ENCODE peak calls at places on chromosome 10, in ten cellular contexts. F is CD8-positive, alpha-beta T cell; G is esophagus squamous epithelium; B is fibroblast of lung; U is mammary epithelial cell; K is ovary; T is osteoblast; Z is thoracic aorta; I is stomach; N is GM23248. L is an unnamed sample. For H3K4me1, the result is how much of the 10 kb centered on the place peaks cover.

GRCh38 chr10:78844956-78845355 is 223.8 kb upstream of the ZMIZ1 start:
- DNase-seq in F (no peak), G (no peak), B (no peak), U (no peak), K (no peak), T (no peak), Z (no peak), I (no peak), N (peak), L (no peak)

GRCh38 chr10:69732147-69732825 is 69.4 kb upstream of the COL13A1 start:
- DNase-seq in F (no peak), G (no peak), B (no peak), U (no peak), K (no peak), T (peak), Z (no peak), I (no peak), N (no peak), L (no peak)

GRCh38 chr10:104258209-104258608 is 3.5 kb downstream of the GSTO1 start:
- DNase-seq in F (no peak), G (no peak), B (no peak), U (no peak), K (no peak), T (no peak), Z (no peak), I (no peak), N (no peak), L (no peak)

GRCh38 chr10:69759641-69760040 is 42.1 kb upstream of the COL13A1 start:
- DNase-seq in F (no peak), G (no peak), B (peak), U (no peak), K (no peak), T (no peak), Z (no peak), I (no peak), N (no peak), L (no peak)

GRCh38 chr10:47175181-47176080 is 124.6 kb upstream of the GDF10 start:
- DNase-seq in F (no peak), G (no peak), B (no peak), U (no peak), K (no peak), T (no peak), Z (no peak), I (no peak), N (no peak), L (no peak)

GRCh38 chr10:114605155-114605797 is 52.8 kb downstream of the ABLIM1 start:
- DNase-seq in F (no peak), G (no peak), B (peak), U (no peak), K (no peak), T (no peak), Z (no peak), I (no peak), N (no peak), L (no peak)

GRCh38 chr10:96665306-96665705 is 55.0 kb downstream of the PIK3AP1 start:
- DNase-seq in F (no peak), G (no peak), B (no peak), U (no peak), K (no peak), T (peak), Z (no peak), I (no peak), N (peak), L (no peak)

GRCh38 chr10:279232-279631 is 144.0 kb downstream of the ZMYND11 start:
- DNase-seq in F (no peak), G (no peak), B (no peak), U (no peak), K (no peak), T (no peak), Z (no peak), I (no peak), N (no peak), L (no peak)

GRCh38 chr10:8392216-8392615 is 337.7 kb downstream of the GATA3 start:
- DNase-seq in F (no peak), G (no peak), B (no peak), U (peak), K (no peak), T (no peak), Z (no peak), I (no peak), N (peak), L (no peak)

GRCh38 chr10:129031233-129032150 is 435.5 kb upstream of the MGMT start:
- DNase-seq in F (peak), G (no peak), B (peak), U (peak), K (no peak), T (peak), Z (no peak), I (peak), N (peak), L (peak)

GRCh38 chr10:111076191-111076681 is 593 bp upstream of the ADRA2A start:
- DNase-seq in F (peak), G (no peak), B (peak), U (peak), K (peak), T (peak), Z (no peak), I (peak), N (peak), L (peak)

GRCh38 chr10:133275683-133276092 is 980 bp downstream of the ADAM8 start:
- DNase-seq in F (peak), G (no peak), B (no peak), U (no peak), K (no peak), T (peak), Z (no peak), I (no peak), N (peak), L (no peak)

GRCh38 chr10:133418289-133418993 is 6.0 kb downstream of the SPRN start:
- DNase-seq in F (no peak), G (no peak), B (no peak), U (no peak), K (no peak), T (peak), Z (no peak), I (no peak), N (no peak), L (no peak)

GRCh38 chr10:72483452-72483851 is 128.7 kb upstream of the DNAJB12 start:
- DNase-seq in F (no peak), G (no peak), B (no peak), U (peak), K (no peak), T (no peak), Z (no peak), I (no peak), N (peak), L (no peak)

GRCh38 chr10:23095966-23096813 is 811 bp downstream of the MSRB2 start:
- DNase-seq in F (peak), G (no peak), B (peak), U (peak), K (peak), T (peak), Z (peak), I (peak), N (peak), L (peak)

GRCh38 chr10:1253476-1254353 is 197.5 kb downstream of the WDR37 start:
- DNase-seq in F (no peak), G (no peak), B (no peak), U (no peak), K (no peak), T (no peak), Z (no peak), I (no peak), N (no peak), L (no peak)

GRCh38 chr10:130043491-130043890 is 67.1 kb downstream of the C10orf143 start:
- DNase-seq in F (peak), G (no peak), B (no peak), U (no peak), K (no peak), T (no peak), Z (no peak), I (no peak), N (no peak), L (no peak)

GRCh38 chr10:127044191-127044590 is 139.0 kb downstream of the DOCK1 start:
- DNase-seq in F (no peak), G (no peak), B (no peak), U (peak), K (no peak), T (no peak), Z (no peak), I (peak), N (no peak), L (peak)

GRCh38 chr10:118340486-118340885 is 1.6 kb downstream of the FAM204A start:
- DNase-seq in F (no peak), G (no peak), B (no peak), U (no peak), K (no peak), T (no peak), Z (no peak), I (no peak), N (no peak), L (no peak)

GRCh38 chr10:20903635-20904390 is 6.7 kb upstream of the NEBL start:
- DNase-seq in F (no peak), G (no peak), B (no peak), U (no peak), K (no peak), T (no peak), Z (no peak), I (no peak), N (no peak), L (no peak)

GRCh38 chr10:132676193-132676891 is 109.6 kb downstream of the NKX6-2 start:
- DNase-seq in F (no peak), G (no peak), B (no peak), U (no peak), K (no peak), T (peak), Z (no peak), I (peak), N (no peak), L (peak)

DNA sequence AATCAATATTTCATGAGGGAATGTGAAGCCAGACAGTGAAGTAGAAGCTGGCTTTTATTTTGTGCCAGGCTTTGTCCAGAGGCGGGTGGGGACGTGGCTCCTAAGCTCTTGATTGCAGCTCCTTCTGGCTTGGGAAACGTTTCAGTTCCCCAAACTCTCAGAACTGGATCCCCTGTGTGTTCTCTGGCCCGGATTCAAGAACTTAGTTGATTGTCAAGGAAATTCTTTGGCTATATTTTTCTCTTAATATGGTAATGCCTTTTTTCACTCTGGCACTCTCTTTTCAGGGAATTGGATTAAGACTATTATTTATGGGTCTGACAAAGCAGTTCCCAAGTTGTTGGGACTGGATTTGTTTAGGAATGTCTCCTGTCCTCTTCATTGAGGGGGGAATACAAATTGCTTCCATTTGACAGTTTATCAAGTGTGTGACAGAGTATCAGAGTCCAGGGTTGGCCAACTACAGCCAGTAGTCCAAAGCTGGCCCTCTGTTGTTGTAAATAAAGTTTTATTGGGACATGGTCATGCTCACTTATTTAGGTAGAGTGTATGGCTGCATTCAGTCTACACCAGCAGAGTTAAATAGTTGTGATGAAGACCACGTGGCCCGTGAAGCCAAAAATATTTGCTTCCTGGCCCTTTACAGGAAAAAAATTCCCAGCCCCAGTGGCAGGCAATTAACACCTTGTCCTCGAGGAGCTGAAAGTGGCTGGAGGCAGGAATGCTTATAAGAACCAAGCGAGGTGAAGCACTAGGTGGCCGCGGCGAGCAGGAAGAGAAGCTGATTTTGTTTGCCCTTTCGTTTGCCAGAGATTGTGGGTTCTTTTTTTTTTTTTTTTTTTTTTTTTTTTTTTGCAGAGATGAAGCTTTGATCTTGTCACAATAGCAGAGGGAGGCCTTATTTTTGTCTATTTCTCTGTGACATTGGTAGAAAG is 34.3 kb downstream of the HTRA1 start:
- DNase-seq in F (peak), G (no peak), B (peak), U (no peak), K (no peak), T (no peak), Z (no peak), I (no peak), N (peak), L (no peak)
- H3K4me1 ChIP-seq in F (under half), G (under half), B (under half), U (half or more), K (under half), T (half or more), Z (half or more), I (half or more), N (half or more), L (under half)

GRCh38 chr10:46077616-46078268 is 31.7 kb upstream of the MSMB start:
- DNase-seq in F (no peak), G (no peak), B (no peak), U (no peak), K (no peak), T (no peak), Z (no peak), I (no peak), N (no peak), L (no peak)

GRCh38 chr10:46075869-46076268 is 29.8 kb upstream of the MSMB start:
- DNase-seq in F (no peak), G (no peak), B (no peak), U (no peak), K (no peak), T (no peak), Z (no peak), I (no peak), N (no peak), L (no peak)

GRCh38 chr10:46073564-46073963 is 27.5 kb upstream of the MSMB start:
- DNase-seq in F (no peak), G (no peak), B (no peak), U (no peak), K (no peak), T (no peak), Z (no peak), I (no peak), N (no peak), L (no peak)

GRCh38 chr10:46077141-46077554 is 31.1 kb upstream of the MSMB start:
- DNase-seq in F (no peak), G (no peak), B (peak), U (peak), K (no peak), T (no peak), Z (no peak), I (no peak), N (no peak), L (no peak)

GRCh38 chr10:46074547-46074946 is 28.5 kb upstream of the MSMB start:
- DNase-seq in F (no peak), G (no peak), B (no peak), U (no peak), K (no peak), T (no peak), Z (no peak), I (no peak), N (no peak), L (no peak)
- H3K4me1 ChIP-seq in F (under half), G (under half), B (under half), U (under half), K (under half), T (under half), Z (under half), I (under half), N (under half), L (under half)

GRCh38 chr10:93463723-93464511 is 18.2 kb downstream of the MYOF start:
- DNase-seq in F (no peak), G (no peak), B (peak), U (no peak), K (no peak), T (no peak), Z (no peak), I (no peak), N (peak), L (peak)
- H3K4me1 ChIP-seq in F (under half), G (half or more), B (half or more), U (half or more), K (under half), T (half or more), Z (half or more), I (half or more), N (half or more), L (under half)

GRCh38 chr10:124561206-124561605 is 99.6 kb downstream of the LHPP start:
- DNase-seq in F (no peak), G (no peak), B (no peak), U (no peak), K (no peak), T (peak), Z (no peak), I (no peak), N (no peak), L (no peak)
- H3K4me1 ChIP-seq in F (under half), G (under half), B (under half), U (under half), K (under half), T (under half), Z (under half), I (under half), N (under half), L (under half)

GRCh38 chr10:125134483-125134848 is 25.9 kb downstream of the CTBP2 start:
- DNase-seq in F (no peak), G (no peak), B (no peak), U (no peak), K (peak), T (no peak), Z (no peak), I (no peak), N (no peak), L (peak)

GRCh38 chr10:125135771-125136035 is 24.7 kb downstream of the CTBP2 start:
- DNase-seq in F (no peak), G (no peak), B (no peak), U (no peak), K (no peak), T (no peak), Z (no peak), I (no peak), N (no peak), L (peak)

GRCh38 chr10:125134916-125135770 is 25.2 kb downstream of the CTBP2 start:
- DNase-seq in F (no peak), G (no peak), B (no peak), U (no peak), K (no peak), T (no peak), Z (no peak), I (peak), N (no peak), L (peak)

GRCh38 chr10:125137601-125138438 is 22.5 kb downstream of the CTBP2 start:
- DNase-seq in F (no peak), G (no peak), B (no peak), U (no peak), K (no peak), T (no peak), Z (no peak), I (peak), N (no peak), L (peak)

GRCh38 chr10:125136087-125136486 is 24.3 kb downstream of the CTBP2 start:
- DNase-seq in F (no peak), G (no peak), B (no peak), U (no peak), K (no peak), T (no peak), Z (no peak), I (no peak), N (no peak), L (no peak)
- H3K4me1 ChIP-seq in F (under half), G (under half), B (under half), U (under half), K (under half), T (under half), Z (half or more), I (half or more), N (under half), L (half or more)

GRCh38 chr10:102397222-102398171 is 2.0 kb downstream of the NFKB2 start:
- DNase-seq in F (no peak), G (no peak), B (no peak), U (no peak), K (peak), T (peak), Z (no peak), I (no peak), N (no peak), L (no peak)
- H3K4me1 ChIP-seq in F (under half), G (under half), B (under half), U (under half), K (under half), T (under half), Z (under half), I (half or more), N (under half), L (under half)

DNA sequence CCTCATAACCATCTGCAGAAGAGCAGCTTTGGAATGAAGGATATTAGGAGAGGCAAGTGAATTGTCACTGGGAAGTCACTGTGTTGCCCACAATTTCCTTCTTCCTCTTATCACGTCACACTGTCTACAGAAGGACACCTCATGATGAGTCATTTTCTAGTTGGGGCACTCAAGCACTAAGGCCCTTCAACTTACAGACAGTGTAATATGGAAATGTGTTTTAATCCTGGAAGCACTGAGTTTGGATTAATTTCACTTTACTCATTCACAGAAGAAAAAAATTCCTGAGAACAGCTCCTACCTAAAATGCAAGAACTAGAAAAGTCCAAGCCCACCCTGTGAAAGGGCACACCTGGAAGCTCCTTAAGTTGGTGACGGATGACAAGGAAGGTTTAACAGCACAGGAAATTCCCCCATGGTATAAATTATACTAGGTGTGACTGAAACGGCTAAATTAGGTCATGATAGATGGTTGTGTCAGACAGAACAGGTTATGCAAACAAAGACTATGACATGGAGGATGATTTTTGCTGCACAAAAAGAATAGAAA is 56.6 kb downstream of the PARD3 start:
- DNase-seq in F (no peak), G (no peak), B (peak), U (peak), K (no peak), T (peak), Z (no peak), I (no peak), N (peak), L (no peak)
- H3K4me1 ChIP-seq in F (under half), G (under half), B (under half), U (half or more), K (under half), T (under half), Z (under half), I (half or more), N (under half), L (under half)

GRCh38 chr10:86960863-86961434 is 2.5 kb downstream of the SNCG start:
- DNase-seq in F (no peak), G (no peak), B (no peak), U (no peak), K (no peak), T (peak), Z (peak), I (no peak), N (no peak), L (no peak)

GRCh38 chr10:86961481-86962091 is 3.2 kb downstream of the SNCG start:
- DNase-seq in F (no peak), G (no peak), B (no peak), U (peak), K (no peak), T (peak), Z (peak), I (peak), N (peak), L (no peak)

GRCh38 chr10:86959737-86960002 is 1.3 kb downstream of the SNCG start:
- DNase-seq in F (no peak), G (no peak), B (no peak), U (no peak), K (no peak), T (no peak), Z (no peak), I (no peak), N (no peak), L (no peak)

GRCh38 chr10:86958831-86959736 is 685 bp downstream of the SNCG start:
- DNase-seq in F (no peak), G (no peak), B (peak), U (peak), K (peak), T (peak), Z (no peak), I (no peak), N (peak), L (peak)

GRCh38 chr10:86960003-86960862 is 1.8 kb downstream of the SNCG start:
- DNase-seq in F (no peak), G (no peak), B (peak), U (peak), K (no peak), T (peak), Z (peak), I (no peak), N (peak), L (no peak)
- H3K4me1 ChIP-seq in F (under half), G (under half), B (under half), U (half or more), K (under half), T (under half), Z (half or more), I (under half), N (under half), L (under half)

GRCh38 chr10:29617880-29618340 is 16.9 kb downstream of the SVIL start:
- DNase-seq in F (no peak), G (no peak), B (no peak), U (no peak), K (peak), T (no peak), Z (no peak), I (no peak), N (no peak), L (no peak)
- H3K4me1 ChIP-seq in F (under half), G (under half), B (under half), U (under half), K (under half), T (under half), Z (half or more), I (under half), N (under half), L (under half)

L was measured in body of pancreas.